ENCODE peak calls at places on chromosome 9, in seven cellular contexts. S is astrocyte of the spinal cord, F is lower leg skin, J is heart left ventricle, C is OCI-LY7, V is fibroblast of pulmonary artery, Q is AG04449. D is an unnamed sample.
A peak's percentile ranks its signal among the peaks of the same experiment; 100 is the strongest.

GRCh38 chr9:94860678-94861588 is 134.4 kb downstream of the AOPEP start:
- DNase-seq in C (peak; percentile 84), S (peak; percentile 96), F (no peak), V (no peak), J (peak; percentile 31), Q (peak; percentile 79), D (peak; percentile 62)

GRCh38 chr9:92266486-92266885 is 27.0 kb downstream of the IARS1 start:
- DNase-seq in Q (no peak), F (no peak), C (no peak), V (no peak), J (no peak), S (no peak), D (no peak)

GRCh38 chr9:120583958-120584369 is 4.0 kb upstream of the CDK5RAP2 start:
- DNase-seq in V (peak; percentile 91), F (peak; percentile 51), S (peak; percentile 92), C (peak; percentile 82), Q (peak; percentile 40), J (peak; percentile 44), D (peak; percentile 78)

GRCh38 chr9:16921855-16922254 is 51.4 kb upstream of the BNC2 start:
- DNase-seq in V (no peak), Q (no peak), C (no peak), S (peak; percentile 47), J (no peak), F (no peak), D (no peak)

GRCh38 chr9:129027224-129027684 is 877 bp downstream of the SH3GLB2 start:
- DNase-seq in V (no peak), C (peak; percentile 37), Q (no peak), S (no peak), J (no peak), F (peak; percentile 41), D (no peak)

GRCh38 chr9:114652776-114653555 is 4.6 kb downstream of the TEX53 start:
- DNase-seq in S (no peak), J (no peak), C (no peak), V (no peak), F (no peak), Q (no peak), D (no peak)

GRCh38 chr9:88789785-88790184 is 201.5 kb upstream of the S1PR3 start:
- DNase-seq in F (no peak), Q (no peak), V (peak; percentile 41), C (no peak), J (no peak), S (peak; percentile 42), D (no peak)

GRCh38 chr9:133803028-133803585 is 65.0 kb upstream of the SARDH start:
- DNase-seq in C (no peak), V (no peak), S (peak; percentile 53), F (no peak), Q (no peak), J (no peak), D (no peak)

GRCh38 chr9:133103183-133103986 is 17.7 kb downstream of the RALGDS start:
- DNase-seq in V (peak; percentile 46), C (peak; percentile 50), Q (no peak), F (no peak), J (peak; percentile 65), S (peak; percentile 19), D (peak; percentile 79)

GRCh38 chr9:119859128-119859527 is 489.9 kb upstream of the BRINP1 start:
- DNase-seq in V (no peak), Q (no peak), S (no peak), F (no peak), J (no peak), C (no peak), D (no peak)

GRCh38 chr9:22157271-22157670 is 148.2 kb upstream of the CDKN2B start:
- DNase-seq in F (no peak), Q (no peak), S (peak; percentile 35), J (no peak), C (no peak), V (no peak), D (no peak)

GRCh38 chr9:135961277-135961705 is at the start of gene UBAC1:
- DNase-seq in J (peak; percentile 96), S (peak; percentile 94), Q (peak; percentile 33), C (peak; percentile 97), F (peak; percentile 90), V (peak; percentile 95), D (peak; percentile 93)

GRCh38 chr9:93231121-93231694 is 47.3 kb downstream of the WNK2 start:
- DNase-seq in F (no peak), C (no peak), V (no peak), S (no peak), J (peak; percentile 51), Q (no peak), D (no peak)

GRCh38 chr9:36642817-36643216 is 70.1 kb downstream of the MELK start:
- DNase-seq in J (no peak), S (no peak), Q (no peak), V (no peak), C (no peak), F (no peak), D (no peak)

GRCh38 chr9:22354699-22355384 is 91.8 kb upstream of the DMRTA1 start:
- DNase-seq in C (no peak), F (no peak), S (peak; percentile 32), J (no peak), Q (no peak), V (no peak), D (no peak)

GRCh38 chr9:120323125-120323524 is 256.8 kb downstream of the CDK5RAP2 start:
- DNase-seq in F (no peak), Q (no peak), C (no peak), S (no peak), V (no peak), J (no peak), D (no peak)

GRCh38 chr9:14107495-14107894 is 206.4 kb downstream of the NFIB start:
- DNase-seq in V (no peak), C (no peak), J (no peak), S (no peak), Q (no peak), F (no peak), D (no peak)

GRCh38 chr9:18437315-18438200 is 36.4 kb upstream of the ADAMTSL1 start:
- DNase-seq in J (peak; percentile 46), V (peak; percentile 47), Q (no peak), C (no peak), F (no peak), S (no peak), D (no peak)

GRCh38 chr9:13143281-13143680 is 136.2 kb downstream of the MPDZ start:
- DNase-seq in F (no peak), C (no peak), V (no peak), Q (no peak), S (no peak), J (no peak), D (no peak)

GRCh38 chr9:70954126-70954525 is 167.3 kb downstream of the TRPM3 start:
- DNase-seq in J (no peak), C (no peak), V (peak; percentile 91), Q (peak; percentile 74), S (peak; percentile 83), F (no peak), D (no peak)

GRCh38 chr9:26112724-26113123 is 434.5 kb upstream of the TUSC1 start:
- DNase-seq in C (no peak), S (no peak), V (no peak), Q (no peak), F (no peak), J (no peak), D (no peak)

GRCh38 chr9:92350129-92350739 is 24.5 kb downstream of the CENPP start:
- DNase-seq in S (peak; percentile 65), C (no peak), V (peak; percentile 62), F (no peak), J (no peak), Q (peak; percentile 21), D (no peak)

GRCh38 chr9:128494108-128494742 is 10.3 kb upstream of the GLE1 start:
- DNase-seq in J (peak; percentile 64), Q (no peak), V (peak; percentile 61), S (peak; percentile 22), F (peak; percentile 39), C (no peak), D (no peak)

GRCh38 chr9:32968101-32969011 is 33.1 kb downstream of the APTX start:
- DNase-seq in Q (no peak), V (peak; percentile 68), J (peak; percentile 29), C (peak; percentile 64), F (peak; percentile 55), S (peak; percentile 59), D (no peak)

GRCh38 chr9:108049026-108049591 is 559.5 kb upstream of the KLF4 start:
- DNase-seq in J (no peak), F (no peak), C (no peak), S (peak; percentile 95), V (peak; percentile 93), Q (peak; percentile 78), D (no peak)

GRCh38 chr9:116661037-116661954 is 25.8 kb upstream of the TRIM32 start:
- DNase-seq in S (peak; percentile 75), J (peak; percentile 15), F (no peak), V (peak; percentile 92), Q (peak; percentile 61), C (peak; percentile 55), D (no peak)

GRCh38 chr9:70410368-70410767 is 4.1 kb downstream of the KLF9 start:
- DNase-seq in F (no peak), V (peak; percentile 65), C (no peak), J (no peak), S (peak; percentile 61), Q (no peak), D (no peak)

DNA sequence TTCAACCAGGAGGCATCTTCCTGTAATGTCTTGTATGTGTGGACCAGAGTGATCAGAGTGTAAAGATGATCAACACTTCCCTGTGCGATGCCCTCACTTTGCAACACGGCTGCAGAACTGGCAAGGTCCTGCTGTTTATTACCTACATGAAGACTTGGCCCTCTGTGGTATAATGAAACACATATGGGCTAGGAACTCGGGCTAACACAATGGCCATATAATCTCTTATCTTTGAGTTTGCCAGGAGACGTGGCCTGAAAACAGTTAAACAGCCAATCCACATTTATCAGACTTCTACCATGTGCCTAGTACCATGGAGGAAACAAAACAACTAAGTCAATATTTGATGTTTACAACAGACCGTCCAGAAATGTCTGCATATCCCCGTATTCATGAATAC is 145.5 kb downstream of the ZNF462 start:
- DNase-seq in J (no peak), C (no peak), V (no peak), S (no peak), F (no peak), Q (no peak), D (no peak)
- TF ChIP-seq CTCF in J (no peak), C (no peak), V (no peak), S (no peak), F (no peak), Q (no peak), D (no peak)

GRCh38 chr9:124122813-124123462 is 111.4 kb downstream of the LHX2 start:
- DNase-seq in C (peak; percentile 39), Q (no peak), J (no peak), V (peak; percentile 46), F (no peak), S (no peak), D (no peak)
- TF ChIP-seq CTCF in C (peak; percentile 84), Q (peak; percentile 43), J (no peak), V (peak; percentile 62), F (no peak), S (peak; percentile 47), D (peak; percentile 7)

GRCh38 chr9:126833710-126834345 is 26.6 kb upstream of the ZBTB34 start:
- DNase-seq in J (no peak), F (no peak), S (no peak), Q (no peak), C (no peak), V (no peak), D (no peak)
- TF ChIP-seq CTCF in J (no peak), F (no peak), S (no peak), Q (no peak), C (no peak), V (no peak), D (no peak)

DNA sequence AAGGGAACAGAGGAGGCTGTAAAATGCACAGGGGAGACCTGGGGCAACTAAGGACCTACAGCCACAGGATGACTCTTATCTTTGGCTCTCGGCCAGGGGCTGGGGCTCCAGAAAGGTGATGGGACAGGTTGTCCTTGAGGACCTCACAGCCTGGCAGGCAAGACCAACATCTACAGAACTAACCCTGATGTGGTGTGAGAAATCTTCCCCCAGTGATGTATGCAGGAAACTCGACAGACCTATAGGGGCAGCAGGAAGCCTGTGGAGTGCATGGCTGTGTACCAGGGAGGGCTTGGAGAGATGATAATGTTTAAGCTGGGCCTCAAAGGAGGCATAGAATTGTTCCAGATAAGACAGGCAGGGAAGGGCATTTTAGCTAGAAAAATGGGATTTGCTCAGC is 68.4 kb upstream of the SLC25A51 start:
- DNase-seq in V (peak; percentile 48), F (no peak), S (no peak), Q (no peak), J (no peak), C (no peak), D (no peak)
- TF ChIP-seq CTCF in V (peak; percentile 41), F (no peak), S (peak; percentile 37), Q (peak; percentile 36), J (no peak), C (no peak), D (peak; percentile 16)